ENCODE peak calls at places on chromosomes 1 and 21, in four cellular contexts. X, G, M and K are unnamed samples.

GRCh38 chr21:37478821-37479220 is 112.2 kb downstream of the DYRK1A start:
- DNase-seq in X (no peak), G (no peak), M (no peak), K (no peak)

GRCh38 chr1:94773931-94774422 is 46.2 kb upstream of the SLC44A3 start:
- DNase-seq in G (no peak), M (no peak), X (no peak), K (no peak)

GRCh38 chr1:93988634-93989350 is 79.6 kb upstream of the GCLM start:
- DNase-seq in X (no peak), M (no peak), G (no peak), K (no peak)

GRCh38 chr1:54861070-54861761 is 25.8 kb downstream of the DHCR24 start:
- DNase-seq in M (no peak), G (peak), X (no peak), K (no peak)

GRCh38 chr1:52727114-52727586 is 897 bp downstream of the ZYG11B start:
- DNase-seq in X (peak), G (no peak), M (no peak), K (peak)

GRCh38 chr1:246332078-246332477 is 175.0 kb downstream of the SMYD3 start:
- DNase-seq in X (no peak), G (no peak), M (no peak), K (no peak)

GRCh38 chr1:234727018-234727757 is 117.2 kb upstream of the IRF2BP2 start:
- DNase-seq in G (no peak), X (peak), M (no peak), K (no peak)

GRCh38 chr1:10943991-10944730 is 68.3 kb upstream of the TARDBP start:
- DNase-seq in M (no peak), X (peak), G (no peak), K (peak)

GRCh38 chr1:42173155-42173933 is 8.8 kb upstream of the GUCA2A start:
- DNase-seq in M (peak), G (peak), X (peak), K (peak)

GRCh38 chr1:177130426-177130825 is 34.1 kb downstream of the ASTN1 start:
- DNase-seq in M (no peak), G (no peak), X (no peak), K (no peak)

GRCh38 chr1:36123357-36123756 is 1.7 kb downstream of the COL8A2 start:
- DNase-seq in G (no peak), M (no peak), X (no peak), K (no peak)

GRCh38 chr1:41811051-41811795 is 107.5 kb downstream of the HIVEP3 start:
- DNase-seq in G (no peak), M (no peak), X (no peak), K (no peak)

GRCh38 chr1:63366915-63367217 is 561 bp upstream of the ALG6 start:
- DNase-seq in G (no peak), M (no peak), X (no peak), K (no peak)

GRCh38 chr1:114126696-114127095 is 27.0 kb downstream of the SYT6 start:
- DNase-seq in G (no peak), X (no peak), M (no peak), K (no peak)

GRCh38 chr1:247370786-247371732 is 39.4 kb upstream of the ZNF496 start:
- DNase-seq in M (no peak), X (no peak), G (no peak), K (no peak)

GRCh38 chr1:112219267-112219666 is 176.7 kb upstream of the CTTNBP2NL start:
- DNase-seq in G (no peak), X (no peak), M (no peak), K (no peak)

GRCh38 chr1:59367269-59368006 is 70.5 kb downstream of the FGGY start:
- DNase-seq in M (no peak), X (no peak), G (peak), K (no peak)

GRCh38 chr1:17109897-17110554 is 9.2 kb downstream of the PADI2 start:
- DNase-seq in M (no peak), G (no peak), X (no peak), K (no peak)

GRCh38 chr1:121443131-121443530 is 258.4 kb downstream of the SRGAP2C start:
- DNase-seq in G (no peak), M (no peak), X (no peak), K (peak)

GRCh38 chr1:96865731-96866684 is 144.4 kb downstream of the PTBP2 start:
- DNase-seq in M (no peak), X (peak), G (no peak), K (peak)

GRCh38 chr1:193755441-193755840 is 569.0 kb upstream of the B3GALT2 start:
- DNase-seq in M (no peak), X (no peak), G (no peak), K (no peak)

GRCh38 chr1:116345830-116346229 is 27.2 kb upstream of the ATP1A1 start:
- DNase-seq in G (no peak), X (no peak), M (peak), K (no peak)

GRCh38 chr1:228363686-228364067 is 43.0 kb downstream of the TRIM11 start:
- DNase-seq in G (peak), X (no peak), M (no peak), K (no peak)

GRCh38 chr1:155321577-155322497 is 1.1 kb downstream of the RUSC1 start:
- DNase-seq in G (peak), X (peak), M (no peak), K (peak)

GRCh38 chr1:56459260-56459659 is 120.1 kb downstream of the PLPP3 start:
- DNase-seq in X (no peak), M (no peak), G (no peak), K (no peak)

GRCh38 chr1:213997772-213998107 is 10.0 kb downstream of the PROX1 start:
- DNase-seq in G (no peak), X (no peak), M (no peak), K (no peak)

GRCh38 chr1:238621405-238621804 is 730.7 kb upstream of the ZP4 start:
- DNase-seq in G (no peak), X (no peak), M (no peak), K (no peak)

GRCh38 chr1:109113787-109114568 is at the start of gene ELAPOR1:
- DNase-seq in M (peak), X (no peak), G (peak), K (no peak)